ENCODE peak calls at places on chromosomes 2 and 18, in five cellular contexts. G is HEK293T, N is NT2/D1, I is GM12878, Z is HepG2. A is an unnamed sample.

GRCh38 chr2:63658176-63658968 is 69.6 kb downstream of the MDH1 start:
- DNase-seq in G (no peak), I (no peak), Z (no peak), N (no peak), A (no peak)

GRCh38 chr2:182545420-182546167 is 118.8 kb upstream of the PDE1A start:
- DNase-seq in N (no peak), G (no peak), I (no peak), Z (no peak), A (no peak)

GRCh38 chr2:70647873-70648481 is 94.4 kb upstream of the TGFA start:
- DNase-seq in N (peak), Z (peak), G (peak), I (no peak), A (peak)

GRCh38 chr2:56008661-56009411 is 85.3 kb upstream of the EFEMP1 start:
- DNase-seq in N (peak), I (no peak), Z (no peak), G (no peak), A (peak)

GRCh38 chr2:150472122-150472899 is 15.2 kb downstream of the RND3 start:
- DNase-seq in N (no peak), I (no peak), Z (no peak), G (no peak), A (no peak)

GRCh38 chr2:3575534-3576324 is 669 bp downstream of the RPS7 start:
- DNase-seq in G (no peak), N (no peak), I (no peak), Z (no peak), A (no peak)

GRCh38 chr2:156826342-156826933 is 390.3 kb downstream of the GPD2 start:
- DNase-seq in I (no peak), N (no peak), G (no peak), Z (no peak), A (no peak)

GRCh38 chr2:120961396-120961795 is 225.7 kb downstream of the GLI2 start:
- DNase-seq in I (no peak), Z (no peak), N (no peak), G (no peak), A (no peak)

GRCh38 chr2:208820289-208820688 is 413.7 kb downstream of the PTH2R start:
- DNase-seq in N (no peak), G (no peak), I (no peak), Z (no peak), A (no peak)

GRCh38 chr2:212863185-212863588 is 288.2 kb downstream of the IKZF2 start:
- DNase-seq in I (peak), N (peak), G (peak), Z (peak), A (peak)

GRCh38 chr2:189829092-189829843 is 45.0 kb downstream of the PMS1 start:
- DNase-seq in G (no peak), I (no peak), Z (no peak), N (no peak), A (no peak)

GRCh38 chr18:79609841-79610281 is 69.7 kb upstream of the CTDP1 start:
- DNase-seq in Z (no peak), N (no peak), I (no peak), G (no peak), A (peak)

GRCh38 chr2:192049362-192049761 is 145.4 kb downstream of the TMEFF2 start:
- DNase-seq in G (no peak), Z (no peak), I (no peak), N (no peak), A (no peak)

GRCh38 chr2:126221506-126221905 is 434.5 kb upstream of the GYPC start:
- DNase-seq in Z (no peak), G (no peak), N (no peak), I (no peak), A (no peak)

GRCh38 chr2:42618972-42619371 is 50.5 kb downstream of the MTA3 start:
- DNase-seq in G (no peak), Z (no peak), I (no peak), N (no peak), A (no peak)

GRCh38 chr2:68491582-68491981 is 24.2 kb downstream of the APLF start:
- DNase-seq in N (no peak), G (no peak), Z (peak), I (no peak), A (no peak)

GRCh38 chr2:65465124-65465523 is 32.7 kb upstream of the SPRED2 start:
- DNase-seq in G (no peak), Z (no peak), N (no peak), I (no peak), A (no peak)

GRCh38 chr2:99421469-99421868 is 68.3 kb downstream of the REV1 start:
- DNase-seq in I (no peak), N (no peak), Z (no peak), G (no peak), A (no peak)

GRCh38 chr2:151159109-151159690 is 102.5 kb downstream of the RBM43 start:
- DNase-seq in Z (no peak), I (no peak), G (no peak), N (no peak), A (no peak)

GRCh38 chr18:61398961-61399632 is 65.9 kb downstream of the CDH20 start:
- DNase-seq in I (no peak), N (no peak), G (no peak), Z (no peak), A (no peak)

GRCh38 chr18:32771871-32772499 is 838 bp downstream of the KLHL14 start:
- DNase-seq in G (peak), N (no peak), I (no peak), Z (no peak), A (no peak)

GRCh38 chr18:12597775-12598174 is 60.1 kb downstream of the SPIRE1 start:
- DNase-seq in N (no peak), I (no peak), Z (peak), G (no peak), A (no peak)

GRCh38 chr2:96835830-96836229 is 8.0 kb downstream of the ANKRD23 start:
- DNase-seq in G (no peak), Z (no peak), N (no peak), I (no peak), A (no peak)

GRCh38 chr2:10233131-10234012 is 69.3 kb upstream of the HPCAL1 start:
- DNase-seq in G (no peak), I (no peak), N (no peak), Z (no peak), A (no peak)

GRCh38 chr2:132604561-132604960 is 65.4 kb downstream of the LYPD1 start:
- DNase-seq in G (no peak), I (no peak), N (no peak), Z (no peak), A (no peak)

GRCh38 chr2:558302-558642 is 118.9 kb downstream of the TMEM18 start:
- DNase-seq in N (no peak), Z (no peak), G (no peak), I (no peak), A (no peak)

GRCh38 chr2:136844546-136844945 is 79.2 kb downstream of the THSD7B start:
- DNase-seq in N (no peak), Z (no peak), G (no peak), I (no peak), A (no peak)

GRCh38 chr18:52439457-52439856 is 99.5 kb downstream of the DCC start:
- DNase-seq in I (no peak), Z (no peak), N (no peak), G (no peak), A (no peak)

GRCh38 chr2:52518673-52519072 is 1248.9 kb upstream of the CHAC2 start:
- DNase-seq in G (no peak), Z (no peak), I (no peak), N (no peak), A (no peak)

GRCh38 chr2:54977149-54977548 is 73.1 kb downstream of the RTN4 start:
- DNase-seq in G (no peak), N (no peak), I (peak), Z (no peak), A (no peak)

GRCh38 chr2:74587664-74588277 is 33.3 kb downstream of the DOK1 start:
- DNase-seq in Z (peak), I (no peak), N (peak), G (peak), A (peak)

GRCh38 chr2:201642579-201643215 is 606 bp downstream of the TMEM237 start:
- DNase-seq in Z (peak), N (peak), I (peak), G (peak), A (peak)

GRCh38 chr2:63424329-63425078 is 163.8 kb downstream of the WDPCP start:
- DNase-seq in G (peak), I (no peak), N (peak), Z (peak), A (peak)

DNA sequence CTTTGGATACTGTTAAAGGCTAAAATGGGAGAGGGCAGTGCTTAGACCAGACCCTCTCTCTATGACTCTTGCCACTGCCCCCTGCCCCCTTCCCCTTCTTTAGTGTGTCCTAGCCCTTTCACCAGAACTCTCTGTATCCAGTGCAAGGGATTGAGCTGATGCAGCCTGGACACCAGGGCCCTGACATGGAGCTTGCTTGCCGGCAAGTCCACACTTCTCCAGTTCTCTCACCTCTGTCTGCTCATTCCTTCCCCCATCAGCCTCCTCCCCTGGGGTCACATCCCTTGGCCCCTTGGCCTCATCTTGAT is 1.5 kb upstream of the WNT6 start:
- DNase-seq in Z (no peak), I (no peak), G (no peak), N (no peak), A (no peak)
- TF ChIP-seq SUZ12 in Z (no peak), I (no peak), G (no peak), N (no peak), A (no peak)

GRCh38 chr2:88471083-88471942 is 18.8 kb upstream of the FOXI3 start:
- DNase-seq in G (no peak), N (no peak), Z (no peak), I (no peak), A (no peak)
- TF ChIP-seq SUZ12 in G (no peak), N (no peak), Z (no peak), I (no peak), A (no peak)

GRCh38 chr18:7980136-7980535 is 413.0 kb downstream of the PTPRM start:
- DNase-seq in Z (peak), G (no peak), N (peak), I (no peak), A (peak)
- TF ChIP-seq SUZ12 in Z (no peak), G (no peak), N (no peak), I (no peak), A (no peak)

GRCh38 chr2:32061973-32062861 is 1.1 kb upstream of the SPAST start:
- DNase-seq in I (no peak), G (peak), Z (peak), N (no peak), A (no peak)
- TF ChIP-seq SUZ12 in I (no peak), G (no peak), Z (no peak), N (no peak), A (no peak)

GRCh38 chr2:22420076-22420475 is 964.9 kb upstream of the KLHL29 start:
- DNase-seq in G (no peak), N (no peak), I (no peak), Z (no peak), A (no peak)
- TF ChIP-seq SUZ12 in G (no peak), N (no peak), I (no peak), Z (no peak), A (no peak)

DNA sequence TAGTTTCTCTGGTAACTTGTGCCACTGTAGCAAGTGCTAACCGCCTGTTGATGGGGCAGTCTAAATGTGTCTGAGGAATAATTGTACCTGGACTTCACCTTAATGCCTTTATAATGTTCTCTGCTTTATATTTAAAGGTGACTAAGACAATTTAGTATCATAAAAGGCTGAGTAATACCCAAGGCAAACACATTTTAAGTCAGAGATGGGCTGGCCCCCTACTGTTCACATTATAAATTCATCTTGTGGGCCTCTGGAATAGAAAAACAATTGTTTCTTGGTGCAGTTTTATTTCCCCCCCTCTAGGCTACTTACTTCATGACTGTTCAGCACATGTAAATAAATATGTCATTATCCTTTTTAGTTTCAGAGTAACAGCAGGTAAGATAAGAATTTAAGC is 559.3 kb upstream of the PIK3C3 start:
- DNase-seq in G (no peak), I (no peak), N (no peak), Z (no peak), A (no peak)
- TF ChIP-seq SUZ12 in G (no peak), I (no peak), N (no peak), Z (no peak), A (no peak)

GRCh38 chr2:171411791-171412483 is 21.9 kb downstream of the METTL8 start:
- DNase-seq in G (no peak), N (no peak), Z (no peak), I (no peak), A (no peak)
- TF ChIP-seq SUZ12 in G (no peak), N (no peak), Z (no peak), I (no peak), A (no peak)

GRCh38 chr2:130727286-130727924 is 1.5 kb upstream of the GPR148 start:
- DNase-seq in G (peak), I (peak), N (peak), Z (no peak), A (peak)
- TF ChIP-seq SUZ12 in G (no peak), I (no peak), N (no peak), Z (no peak), A (no peak)

GRCh38 chr2:12335185-12335584 is 381.6 kb upstream of the TRIB2 start:
- DNase-seq in Z (no peak), I (no peak), G (no peak), N (no peak), A (no peak)

GRCh38 chr2:12341919-12342318 is 374.8 kb upstream of the TRIB2 start:
- DNase-seq in I (no peak), Z (no peak), N (no peak), G (no peak), A (no peak)

GRCh38 chr2:12338946-12339697 is 377.6 kb upstream of the TRIB2 start:
- DNase-seq in G (no peak), N (no peak), I (no peak), Z (no peak), A (no peak)

GRCh38 chr2:12341215-12341614 is 375.5 kb upstream of the TRIB2 start:
- DNase-seq in G (no peak), Z (no peak), N (no peak), I (no peak), A (no peak)

GRCh38 chr2:12340164-12340563 is 376.6 kb upstream of the TRIB2 start:
- DNase-seq in N (no peak), G (no peak), Z (no peak), I (no peak), A (no peak)
- TF ChIP-seq SUZ12 in N (no peak), G (no peak), Z (no peak), I (no peak), A (no peak)

GRCh38 chr2:177285892-177286715 is 21.6 kb upstream of the NFE2L2 start:
- DNase-seq in G (no peak), N (no peak), I (no peak), Z (no peak), A (no peak)

GRCh38 chr2:177291701-177292100 is 27.2 kb upstream of the NFE2L2 start:
- DNase-seq in N (no peak), G (no peak), I (no peak), Z (no peak), A (no peak)

GRCh38 chr2:177295479-177295878 is 31.0 kb upstream of the NFE2L2 start:
- DNase-seq in I (no peak), N (no peak), G (no peak), Z (no peak), A (no peak)

GRCh38 chr2:177284531-177284930 is 20.0 kb upstream of the NFE2L2 start:
- DNase-seq in I (no peak), G (no peak), N (no peak), Z (no peak), A (no peak)

DNA sequence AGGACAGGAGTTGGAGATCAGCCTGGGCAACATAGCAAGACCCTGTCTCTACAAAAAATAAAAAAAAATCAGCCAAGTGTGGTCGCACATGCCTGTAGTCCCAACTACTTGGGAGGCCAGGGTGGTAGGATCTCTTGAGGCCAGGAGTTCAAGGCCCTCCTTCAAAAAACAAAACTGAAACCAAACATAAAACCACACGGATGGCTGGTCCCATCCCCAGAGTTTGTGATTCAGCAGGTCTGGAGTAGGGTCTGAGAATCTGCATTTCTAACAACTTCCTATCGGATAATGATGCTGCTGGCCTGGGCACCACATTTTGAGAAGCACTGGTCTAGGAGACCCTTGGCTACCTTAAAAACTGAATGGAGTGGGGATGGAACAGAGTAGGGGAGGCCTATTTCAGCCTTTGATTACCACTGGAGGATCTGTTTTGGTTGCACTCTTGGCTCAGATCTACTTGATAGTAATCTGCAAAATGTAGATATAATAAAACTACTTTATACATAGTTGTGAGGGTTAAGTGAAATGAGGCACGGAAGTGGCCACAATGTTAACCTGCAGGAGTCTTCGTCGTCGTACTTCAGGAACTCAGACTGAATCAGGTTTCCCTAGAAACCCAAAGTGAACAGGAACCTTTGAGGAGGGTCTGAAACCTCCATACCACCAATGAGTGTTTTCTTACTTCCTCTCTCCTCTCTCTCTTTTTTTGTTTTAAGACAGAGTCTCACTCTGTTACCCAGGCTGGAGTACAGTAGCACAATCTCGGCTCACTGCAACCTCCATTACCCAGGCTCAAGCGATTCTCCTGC is 25.5 kb upstream of the NFE2L2 start:
- DNase-seq in G (no peak), N (no peak), I (peak), Z (no peak), A (no peak)
- TF ChIP-seq SUZ12 in G (no peak), N (no peak), I (no peak), Z (no peak), A (no peak)